ENCODE peak calls at places on chromosomes 5 and 9, in eight cellular contexts. I, T, S, B, M, H, C and Z are unnamed samples.
A peak's percentile ranks its signal among the peaks of the same experiment; 100 is the strongest.

GRCh38 chr5:181217805-181218065 is 5.3 kb upstream of the TRIM41 start:
- DNase-seq in T (peak; percentile 51), C (peak; percentile 55), I (no peak), M (no peak), B (peak; percentile 42), H (no peak), S (no peak), Z (no peak)

GRCh38 chr9:82923410-82924242 is 139.3 kb downstream of the RASEF start:
- DNase-seq in H (no peak), M (peak; percentile 30), T (no peak), I (no peak), B (no peak), C (no peak), S (peak; percentile 44), Z (no peak)

GRCh38 chr9:94929373-94929764 is 202.9 kb downstream of the AOPEP start:
- DNase-seq in I (no peak), M (no peak), C (no peak), T (no peak), S (peak; percentile 92), B (no peak), H (peak; percentile 12), Z (no peak)

GRCh38 chr9:136808075-136808780 is 480 bp downstream of the RABL6 start:
- DNase-seq in H (no peak), M (no peak), I (no peak), S (no peak), B (peak; percentile 45), T (no peak), C (peak; percentile 43), Z (no peak)

GRCh38 chr9:130306826-130307666 is 41.5 kb downstream of the HMCN2 start:
- DNase-seq in B (no peak), C (no peak), S (no peak), M (no peak), H (no peak), T (no peak), I (no peak), Z (no peak)

GRCh38 chr9:89005323-89005722 is 14.1 kb downstream of the S1PR3 start:
- DNase-seq in M (no peak), B (no peak), C (no peak), T (no peak), S (no peak), H (no peak), I (no peak), Z (no peak)

GRCh38 chr5:35651002-35651756 is 33.5 kb downstream of the SPEF2 start:
- DNase-seq in C (peak; percentile 78), T (peak; percentile 33), S (peak; percentile 53), M (no peak), B (no peak), H (no peak), I (peak; percentile 65), Z (no peak)

GRCh38 chr5:55421074-55421529 is 113.3 kb downstream of the MTREX start:
- DNase-seq in B (no peak), C (peak; percentile 39), H (no peak), S (peak; percentile 76), T (no peak), M (no peak), I (peak; percentile 31), Z (no peak)

GRCh38 chr9:129245276-129245675 is 67.2 kb upstream of the IER5L start:
- DNase-seq in I (no peak), H (no peak), S (peak; percentile 35), C (no peak), M (no peak), B (no peak), T (no peak), Z (no peak)

GRCh38 chr5:58156354-58156753 is 303.5 kb downstream of the PLK2 start:
- DNase-seq in B (no peak), I (peak; percentile 63), S (no peak), H (no peak), M (no peak), T (no peak), C (no peak), Z (no peak)

GRCh38 chr5:112420111-112420864 is 1.2 kb upstream of the EPB41L4A start:
- DNase-seq in C (peak; percentile 68), H (peak; percentile 79), B (peak; percentile 82), M (no peak), S (peak; percentile 66), I (peak; percentile 24), T (peak; percentile 85), Z (no peak)